ENCODE peak calls at places on chromosomes 6 and 20, in seven cellular contexts. B is neuronal stem cell, S is IMR-90, V is H9, W is mesendoderm, N is mesenchymal stem cell, O is H1. R is an unnamed sample. For H3K4me1, the result is how much of the 10 kb centered on the place peaks cover.

GRCh38 chr6:39339111-39339510 is 16.6 kb upstream of the KCNK16 start:
- DNase-seq in B (no peak), S (no peak), V (no peak), W (peak), N (peak), O (no peak), R (no peak)

GRCh38 chr6:10529231-10529801 is 8.2 kb downstream of the GCNT2 start:
- DNase-seq in B (no peak), S (no peak), V (peak), W (no peak), N (no peak), O (no peak), R (no peak)

GRCh38 chr6:137705166-137706064 is 161.6 kb upstream of the TNFAIP3 start:
- DNase-seq in B (peak), S (peak), V (peak), W (peak), N (peak), O (peak), R (peak)

GRCh38 chr6:148530394-148530923 is 187.8 kb downstream of the SASH1 start:
- DNase-seq in B (no peak), S (peak), V (peak), W (peak), N (peak), O (no peak), R (no peak)

GRCh38 chr6:166450167-166450873 is 67.6 kb upstream of the MPC1 start:
- DNase-seq in B (no peak), S (no peak), V (no peak), W (no peak), N (no peak), O (no peak), R (no peak)

GRCh38 chr6:4853782-4854511 is 77.7 kb downstream of the CDYL start:
- DNase-seq in B (no peak), S (peak), V (no peak), W (no peak), N (peak), O (no peak), R (peak)

GRCh38 chr20:61601853-61602252 is 349.8 kb downstream of the CDH4 start:
- DNase-seq in B (no peak), S (no peak), V (no peak), W (no peak), N (no peak), O (no peak), R (no peak)

GRCh38 chr6:50862172-50862571 is 43.5 kb downstream of the TFAP2B start:
- DNase-seq in B (no peak), S (no peak), V (no peak), W (no peak), N (no peak), O (no peak), R (no peak)

GRCh38 chr6:93419304-93420162 is at the start of gene EPHA7:
- DNase-seq in B (peak), S (peak), V (peak), W (peak), N (peak), O (peak), R (peak)

GRCh38 chr6:8845691-8846090 is 410.3 kb upstream of the SLC35B3 start:
- DNase-seq in B (no peak), S (no peak), V (no peak), W (no peak), N (no peak), O (no peak), R (no peak)

GRCh38 chr6:149716181-149716580 is 1.7 kb downstream of the LATS1 start:
- DNase-seq in B (no peak), S (no peak), V (no peak), W (no peak), N (peak), O (no peak), R (no peak)

GRCh38 chr6:115544765-115545409 is 515.8 kb downstream of the FRK start:
- DNase-seq in B (no peak), S (no peak), V (no peak), W (no peak), N (no peak), O (peak), R (no peak)

GRCh38 chr6:93177918-93178317 is 241.4 kb downstream of the EPHA7 start:
- DNase-seq in B (no peak), S (no peak), V (no peak), W (no peak), N (no peak), O (no peak), R (no peak)

GRCh38 chr20:43448748-43449535 is 8.8 kb upstream of the SRSF6 start:
- DNase-seq in B (peak), S (peak), V (peak), W (peak), N (peak), O (peak), R (peak)

GRCh38 chr20:60974022-60974421 is 278.0 kb upstream of the CDH4 start:
- DNase-seq in B (no peak), S (no peak), V (no peak), W (no peak), N (no peak), O (no peak), R (no peak)

GRCh38 chr6:71289802-71290175 is 1.2 kb downstream of the OGFRL1 start:
- DNase-seq in B (no peak), S (no peak), V (no peak), W (no peak), N (no peak), O (no peak), R (no peak)

GRCh38 chr6:92047886-92048285 is 1371.5 kb downstream of the EPHA7 start:
- DNase-seq in B (no peak), S (no peak), V (no peak), W (no peak), N (no peak), O (no peak), R (no peak)

GRCh38 chr20:13322198-13322597 is 101.1 kb downstream of the ISM1 start:
- DNase-seq in B (no peak), S (no peak), V (no peak), W (no peak), N (no peak), O (no peak), R (no peak)

GRCh38 chr6:19327684-19328083 is 509.5 kb upstream of the ID4 start:
- DNase-seq in B (no peak), S (no peak), V (no peak), W (no peak), N (no peak), O (no peak), R (no peak)

GRCh38 chr6:143054329-143054728 is 6.4 kb upstream of the AIG1 start:
- DNase-seq in B (no peak), S (no peak), V (no peak), W (no peak), N (no peak), O (no peak), R (no peak)

GRCh38 chr6:13611715-13612114 is 3.4 kb upstream of the NOL7 start:
- DNase-seq in B (no peak), S (no peak), V (no peak), W (no peak), N (peak), O (no peak), R (no peak)

GRCh38 chr6:3796396-3796795 is 44.9 kb upstream of the PXDC1 start:
- DNase-seq in B (no peak), S (no peak), V (no peak), W (no peak), N (no peak), O (no peak), R (no peak)

GRCh38 chr6:137543114-137543513 is 48.9 kb upstream of the OLIG3 start:
- DNase-seq in B (no peak), S (no peak), V (no peak), W (no peak), N (no peak), O (no peak), R (no peak)

GRCh38 chr6:142378138-142378875 is 76.5 kb downstream of the ADGRG6 start:
- DNase-seq in B (no peak), S (peak), V (no peak), W (peak), N (peak), O (no peak), R (peak)

GRCh38 chr6:117352466-117353081 is 73.2 kb downstream of the ROS1 start:
- DNase-seq in B (no peak), S (peak), V (no peak), W (peak), N (peak), O (no peak), R (peak)

GRCh38 chr6:144214622-144215401 is 64.5 kb downstream of the STX11 start:
- DNase-seq in B (no peak), S (no peak), V (no peak), W (no peak), N (no peak), O (no peak), R (no peak)

GRCh38 chr20:47406849-47407682 is 50.6 kb upstream of the ZMYND8 start:
- DNase-seq in B (no peak), S (peak), V (no peak), W (no peak), N (no peak), O (no peak), R (no peak)

GRCh38 chr6:90483116-90483839 is 103.6 kb downstream of the MAP3K7 start:
- DNase-seq in B (no peak), S (peak), V (no peak), W (no peak), N (no peak), O (no peak), R (no peak)

GRCh38 chr20:12570371-12570770 is 438.4 kb upstream of the SPTLC3 start:
- DNase-seq in B (peak), S (no peak), V (peak), W (peak), N (peak), O (peak), R (peak)

GRCh38 chr6:47810885-47811284 is 29.1 kb downstream of the OPN5 start:
- DNase-seq in B (peak), S (no peak), V (peak), W (peak), N (no peak), O (no peak), R (no peak)

GRCh38 chr20:56347628-56348305 is 11.0 kb upstream of the FAM210B start:
- DNase-seq in B (no peak), S (no peak), V (peak), W (peak), N (no peak), O (no peak), R (no peak)

GRCh38 chr6:18118330-18118729 is 4.1 kb downstream of the NHLRC1 start:
- DNase-seq in B (no peak), S (no peak), V (no peak), W (no peak), N (no peak), O (no peak), R (no peak)

GRCh38 chr20:47950103-47950502 is 164.8 kb upstream of the SULF2 start:
- DNase-seq in B (no peak), S (no peak), V (no peak), W (peak), N (peak), O (no peak), R (no peak)

GRCh38 chr6:7178280-7178679 is 70.5 kb downstream of the RREB1 start:
- DNase-seq in B (no peak), S (no peak), V (no peak), W (no peak), N (no peak), O (no peak), R (no peak)

GRCh38 chr6:108492131-108492766 is 68.5 kb upstream of the FOXO3 start:
- DNase-seq in B (peak), S (peak), V (no peak), W (peak), N (peak), O (no peak), R (peak)

GRCh38 chr20:5991623-5992441 is 41.4 kb downstream of the MCM8 start:
- DNase-seq in B (no peak), S (peak), V (no peak), W (no peak), N (peak), O (no peak), R (peak)

GRCh38 chr6:1081566-1081965 is 230.3 kb upstream of the FOXQ1 start:
- DNase-seq in B (no peak), S (peak), V (no peak), W (no peak), N (peak), O (no peak), R (no peak)

GRCh38 chr6:138538390-138539031 is 39.2 kb upstream of the NHSL1 start:
- DNase-seq in B (no peak), S (peak), V (no peak), W (no peak), N (peak), O (no peak), R (no peak)

GRCh38 chr6:72819609-72820008 is 197.7 kb downstream of the KCNQ5 start:
- DNase-seq in B (no peak), S (no peak), V (no peak), W (peak), N (no peak), O (no peak), R (peak)

GRCh38 chr6:5905431-5906339 is 101.0 kb downstream of the NRN1 start:
- DNase-seq in B (no peak), S (peak), V (no peak), W (no peak), N (peak), O (no peak), R (no peak)

GRCh38 chr6:33697845-33698244 is 13.7 kb downstream of the UQCC2 start:
- DNase-seq in B (no peak), S (no peak), V (no peak), W (no peak), N (no peak), O (no peak), R (no peak)

GRCh38 chr6:33696076-33696475 is 15.4 kb downstream of the UQCC2 start:
- DNase-seq in B (no peak), S (no peak), V (no peak), W (no peak), N (no peak), O (no peak), R (no peak)

GRCh38 chr6:33695451-33695855 is 16.0 kb downstream of the UQCC2 start:
- DNase-seq in B (no peak), S (no peak), V (no peak), W (no peak), N (no peak), O (no peak), R (no peak)

GRCh38 chr6:33698494-33698893 is 13.0 kb downstream of the UQCC2 start:
- DNase-seq in B (no peak), S (no peak), V (no peak), W (no peak), N (no peak), O (no peak), R (no peak)

GRCh38 chr6:33696538-33697518 is 14.7 kb downstream of the UQCC2 start:
- DNase-seq in B (no peak), S (peak), V (peak), W (no peak), N (peak), O (no peak), R (no peak)
- H3K4me1 ChIP-seq in B (under half), S (under half), V (under half), W (under half), N (under half), O (under half), R (under half)

DNA sequence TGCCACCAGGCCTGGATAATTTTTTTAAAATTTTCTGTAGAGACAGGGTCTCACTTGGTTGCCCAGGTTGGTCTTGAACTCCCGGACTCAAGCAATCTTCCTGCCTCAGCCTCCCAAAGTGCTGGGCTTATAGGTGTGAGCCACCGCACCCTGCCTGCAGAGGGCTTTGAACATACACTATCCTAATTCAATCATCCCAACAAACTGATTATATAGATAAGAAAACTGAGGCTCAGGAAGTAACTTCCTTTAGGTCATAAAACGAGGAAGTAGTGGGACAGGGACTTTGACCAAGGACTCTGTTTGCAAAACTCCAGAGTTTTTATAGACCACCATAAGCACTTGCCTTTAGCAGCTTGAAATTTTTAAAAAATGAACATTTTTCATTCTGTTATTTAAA is 5.0 kb upstream of the BANF2 start:
- DNase-seq in B (no peak), S (no peak), V (no peak), W (no peak), N (no peak), O (no peak), R (no peak)
- H3K4ac ChIP-seq in B (no peak), S (no peak), V (no peak), W (no peak), N (no peak), O (no peak), R (no peak)

GRCh38 chr6:37136821-37137200 is 33.1 kb upstream of the PIM1 start:
- DNase-seq in B (no peak), S (no peak), V (no peak), W (no peak), N (no peak), O (no peak), R (no peak)
- H3K27ac ChIP-seq in B (peak), S (peak), V (peak), W (peak), N (peak), O (peak), R (peak)

GRCh38 chr6:158810149-158811095 is 8.7 kb downstream of the EZR start:
- DNase-seq in B (no peak), S (no peak), V (no peak), W (no peak), N (no peak), O (no peak), R (no peak)

GRCh38 chr6:158815915-158816314 is 3.3 kb downstream of the EZR start:
- DNase-seq in B (no peak), S (no peak), V (no peak), W (no peak), N (no peak), O (no peak), R (no peak)

GRCh38 chr6:158812611-158813010 is 6.6 kb downstream of the EZR start:
- DNase-seq in B (no peak), S (no peak), V (no peak), W (no peak), N (no peak), O (no peak), R (no peak)

GRCh38 chr6:158815379-158815724 is 3.8 kb downstream of the EZR start:
- DNase-seq in B (no peak), S (no peak), V (no peak), W (no peak), N (no peak), O (no peak), R (no peak)

GRCh38 chr6:158813032-158813431 is 6.1 kb downstream of the EZR start:
- DNase-seq in B (no peak), S (no peak), V (no peak), W (no peak), N (no peak), O (no peak), R (no peak)
- H3K4me1 ChIP-seq in B (under half), S (under half), V (under half), W (under half), N (under half), O (under half), R (under half)

GRCh38 chr20:46356195-46357029 is 48.1 kb upstream of the CDH22 start:
- DNase-seq in B (no peak), S (no peak), V (no peak), W (no peak), N (no peak), O (no peak), R (no peak)

GRCh38 chr20:46354207-46354555 is 45.9 kb upstream of the CDH22 start:
- DNase-seq in B (no peak), S (no peak), V (no peak), W (no peak), N (no peak), O (no peak), R (no peak)

GRCh38 chr20:46354920-46355654 is 46.8 kb upstream of the CDH22 start:
- DNase-seq in B (no peak), S (no peak), V (no peak), W (no peak), N (no peak), O (no peak), R (no peak)

GRCh38 chr20:46357030-46357514 is 48.8 kb upstream of the CDH22 start:
- DNase-seq in B (no peak), S (no peak), V (no peak), W (no peak), N (no peak), O (no peak), R (no peak)

GRCh38 chr20:46355778-46356177 is 47.5 kb upstream of the CDH22 start:
- DNase-seq in B (no peak), S (no peak), V (no peak), W (peak), N (no peak), O (no peak), R (no peak)
- H3K4ac ChIP-seq in B (no peak), S (no peak), V (no peak), W (no peak), N (no peak), O (no peak), R (no peak)

R was measured in trophoblast cell.